ENCODE peak calls at places on chromosomes 1 and 21, in eight cellular contexts. G is cerebellar cortex; A is HAP-1; L is body of pancreas; F is RPMI7951; D is effector CD8-positive, alpha-beta T cell; J is activated CD8-positive, alpha-beta memory T cell treated with anti-CD3 and anti-CD28 coated beads, Interleukin-2, amount 50 U/mL, for 4 hours; Z is brain microvascular endothelial cell. K is an unnamed sample.
A peak's percentile ranks its signal among the peaks of the same experiment; 100 is the strongest.

GRCh38 chr1:212981571-212982328 is 31.4 kb downstream of the VASH2 start:
- DNase-seq in A (no peak), Z (no peak), F (no peak), J (no peak), G (peak; percentile 9), L (no peak), D (no peak), K (no peak)

GRCh38 chr1:160726114-160726497 is 12.9 kb upstream of the SLAMF7 start:
- DNase-seq in F (peak; percentile 41), Z (no peak), G (no peak), L (no peak), D (no peak), A (no peak), J (no peak), K (no peak)

GRCh38 chr1:63189677-63190076 is 132.7 kb upstream of the FOXD3 start:
- DNase-seq in D (no peak), G (no peak), Z (no peak), A (peak; percentile 62), J (no peak), L (no peak), F (peak; percentile 4), K (no peak)

GRCh38 chr1:224534731-224535130 is 81.4 kb upstream of the CNIH3 start:
- DNase-seq in G (no peak), J (no peak), F (no peak), L (peak; percentile 49), A (no peak), D (no peak), Z (no peak), K (no peak)

GRCh38 chr1:30419246-30419720 is 304.1 kb downstream of the MATN1 start:
- DNase-seq in A (no peak), J (no peak), Z (no peak), L (no peak), G (no peak), D (no peak), F (no peak), K (no peak)

GRCh38 chr1:54407201-54407956 is 1.2 kb upstream of the SSBP3 start:
- DNase-seq in Z (peak; percentile 85), L (peak; percentile 90), G (peak; percentile 98), A (peak; percentile 80), D (peak; percentile 59), F (peak; percentile 94), J (peak; percentile 45), K (peak; percentile 37)

GRCh38 chr1:37513795-37514349 is 694 bp downstream of the MEAF6 start:
- DNase-seq in G (peak; percentile 70), J (peak; percentile 65), D (peak; percentile 15), Z (peak; percentile 4), F (peak; percentile 7), L (peak; percentile 47), A (peak; percentile 62), K (peak; percentile 61)

GRCh38 chr1:110554871-110555801 is 36.2 kb upstream of the KCNA10 start:
- DNase-seq in A (peak; percentile 62), L (peak; percentile 57), F (peak; percentile 44), Z (no peak), G (peak; percentile 54), J (peak; percentile 66), D (peak; percentile 35), K (peak; percentile 53)

GRCh38 chr21:34762761-34763160 is 94.0 kb downstream of the CLIC6 start:
- DNase-seq in L (no peak), G (no peak), Z (no peak), F (peak; percentile 79), A (no peak), J (no peak), D (no peak), K (no peak)

GRCh38 chr1:150567341-150567716 is 12.1 kb downstream of the MCL1 start:
- DNase-seq in A (no peak), D (peak; percentile 10), Z (no peak), F (no peak), J (peak; percentile 39), L (peak; percentile 43), G (no peak), K (peak; percentile 63)

K was measured in activated CD4-positive, CD25-positive, alpha-beta regulatory T cell treated with anti-CD3 and anti-CD28 coated beads, Interleukin-2, amount 50 U/mL, for 72 hours.